ENCODE peak calls at places on chromosomes 4 and X, in four cellular contexts. T is colonic mucosa, Z is psoas muscle, M is body of pancreas. D is an unnamed sample.

GRCh38 chr4:13988347-13989265 is 361.1 kb upstream of the BOD1L1 start:
- DNase-seq in T (peak), Z (peak), M (peak), D (no peak)

GRCh38 chr4:145083891-145084640 is 13.9 kb downstream of the ANAPC10 start:
- DNase-seq in T (no peak), Z (no peak), M (no peak), D (no peak)

GRCh38 chr4:100933628-100934027 is 413.7 kb downstream of the PPP3CA start:
- DNase-seq in T (no peak), Z (no peak), M (no peak), D (no peak)

GRCh38 chrX:72348247-72348979 is 42.7 kb upstream of the CITED1 start:
- DNase-seq in T (no peak), Z (no peak), M (no peak), D (no peak)

GRCh38 chr4:153643406-153644016 is 40.6 kb upstream of the TLR2 start:
- DNase-seq in T (no peak), Z (no peak), M (no peak), D (no peak)

GRCh38 chr4:20506827-20507226 is 193.4 kb upstream of the PACRGL start:
- DNase-seq in T (no peak), Z (no peak), M (no peak), D (no peak)

GRCh38 chr4:26263165-26263564 is 57.6 kb upstream of the RBPJ start:
- DNase-seq in T (peak), Z (no peak), M (no peak), D (no peak)

GRCh38 chr4:8599657-8600056 is 7.1 kb downstream of the CPZ start:
- DNase-seq in T (no peak), Z (no peak), M (no peak), D (no peak)

GRCh38 chrX:13167444-13168207 is 123.2 kb upstream of the FAM9C start:
- DNase-seq in T (no peak), Z (no peak), M (no peak), D (no peak)

GRCh38 chrX:471239-471638 is 84.5 kb upstream of the PPP2R3B start:
- DNase-seq in T (no peak), Z (no peak), M (no peak), D (no peak)

GRCh38 chr4:184097240-184097619 is 120.4 kb downstream of the ENPP6 start:
- DNase-seq in T (peak), Z (peak), M (no peak), D (no peak)

GRCh38 chr4:146643812-146644401 is 5.2 kb downstream of the POU4F2 start:
- DNase-seq in T (no peak), Z (no peak), M (no peak), D (no peak)

GRCh38 chr4:152943673-152944072 is 7.5 kb downstream of the FHDC1 start:
- DNase-seq in T (no peak), Z (no peak), M (no peak), D (no peak)

GRCh38 chr4:185171373-185172071 is 28.5 kb downstream of the SLC25A4 start:
- DNase-seq in T (no peak), Z (no peak), M (no peak), D (no peak)

GRCh38 chr4:27009539-27009938 is 148.9 kb downstream of the STIM2 start:
- DNase-seq in T (no peak), Z (no peak), M (no peak), D (no peak)

GRCh38 chr4:128347930-128348660 is 60.5 kb upstream of the PGRMC2 start:
- DNase-seq in T (no peak), Z (no peak), M (no peak), D (no peak)

GRCh38 chrX:84168574-84168973 is 19.4 kb downstream of the RPS6KA6 start:
- DNase-seq in T (no peak), Z (no peak), M (no peak), D (no peak)

GRCh38 chr4:7199129-7199725 is 6.9 kb downstream of the SORCS2 start:
- DNase-seq in T (no peak), Z (no peak), M (no peak), D (no peak)

GRCh38 chr4:126465341-126465740 is 1150.6 kb downstream of the FAT4 start:
- DNase-seq in T (no peak), Z (no peak), M (no peak), D (no peak)

GRCh38 chr4:16659120-16659519 is 239.3 kb downstream of the LDB2 start:
- DNase-seq in T (no peak), Z (no peak), M (no peak), D (no peak)

GRCh38 chr4:169311643-169312365 is 41.0 kb upstream of the SH3RF1 start:
- DNase-seq in T (peak), Z (no peak), M (peak), D (peak)

GRCh38 chr4:153916273-153916755 is 127.4 kb upstream of the SFRP2 start:
- DNase-seq in T (no peak), Z (no peak), M (no peak), D (no peak)

GRCh38 chrX:111411591-111412371 is at the start of gene DCX:
- DNase-seq in T (no peak), Z (no peak), M (no peak), D (no peak)

GRCh38 chrX:108157628-108158027 is 66.0 kb downstream of the ATG4A start:
- DNase-seq in T (no peak), Z (no peak), M (no peak), D (no peak)

GRCh38 chrX:108159028-108159670 is 67.6 kb downstream of the ATG4A start:
- DNase-seq in T (no peak), Z (no peak), M (no peak), D (no peak)

GRCh38 chrX:108156082-108156481 is 64.5 kb downstream of the ATG4A start:
- DNase-seq in T (no peak), Z (no peak), M (no peak), D (no peak)

GRCh38 chrX:108160309-108160708 is 68.7 kb downstream of the ATG4A start:
- DNase-seq in T (no peak), Z (no peak), M (no peak), D (no peak)

GRCh38 chrX:108156934-108157466 is 65.4 kb downstream of the ATG4A start:
- DNase-seq in T (no peak), Z (no peak), M (no peak), D (no peak)
- H3K27ac ChIP-seq in T (no peak), Z (no peak), M (no peak), D (no peak)

GRCh38 chrX:118039591-118039990 is 77.0 kb downstream of the KLHL13 start:
- DNase-seq in T (no peak), Z (no peak), M (no peak), D (no peak)

GRCh38 chrX:118038614-118039365 is 77.8 kb downstream of the KLHL13 start:
- DNase-seq in T (no peak), Z (no peak), M (no peak), D (no peak)
- H3K4me3 ChIP-seq in T (no peak), Z (no peak), M (no peak), D (no peak)

GRCh38 chr4:911871-912490 is 20.1 kb downstream of the GAK start:
- DNase-seq in T (no peak), Z (no peak), M (no peak), D (no peak)
- H3K27ac ChIP-seq in T (peak), Z (no peak), M (no peak), D (no peak)

GRCh38 chr4:123600921-123601904 is 204.6 kb downstream of the SPRY1 start:
- DNase-seq in T (peak), Z (no peak), M (no peak), D (no peak)
- H3K4me3 ChIP-seq in T (no peak), Z (no peak), M (no peak), D (no peak)